ENCODE peak calls at places on chromosomes 3 and 15, in four cellular contexts. F is fibroblast of mammary gland, C is dorsolateral prefrontal cortex, L is aorta. W is an unnamed sample.
A peak's percentile ranks its signal among the peaks of the same experiment; 100 is the strongest.

GRCh38 chr3:150286390-150287147 is 121.5 kb upstream of the TSC22D2 start:
- DNase-seq in F (peak; percentile 63), C (no peak), L (no peak), W (peak; percentile 63)

GRCh38 chr15:99115300-99116215 is 10.7 kb downstream of the SYNM start:
- DNase-seq in F (no peak), C (no peak), L (peak; percentile 38), W (no peak)

GRCh38 chr3:71130516-71131384 is 452.8 kb downstream of the FOXP1 start:
- DNase-seq in F (peak; percentile 82), C (peak; percentile 66), L (peak; percentile 82), W (peak; percentile 90)

GRCh38 chr3:4351164-4351855 is 48.1 kb downstream of the SETMAR start:
- DNase-seq in F (peak; percentile 44), C (no peak), L (no peak), W (no peak)

GRCh38 chr3:70985572-70985971 is 598.0 kb downstream of the FOXP1 start:
- DNase-seq in F (no peak), C (no peak), L (no peak), W (no peak)

GRCh38 chr3:119181765-119182164 is 8.4 kb downstream of the UPK1B start:
- DNase-seq in F (no peak), C (no peak), L (no peak), W (no peak)

GRCh38 chr3:126152931-126153694 is 27.3 kb downstream of the ALDH1L1 start:
- DNase-seq in F (no peak), C (no peak), L (no peak), W (no peak)

GRCh38 chr15:39692464-39693327 is 89.9 kb downstream of the FSIP1 start:
- DNase-seq in F (no peak), C (peak; percentile 11), L (no peak), W (no peak)

GRCh38 chr3:15099364-15100098 is 583 bp upstream of the RBSN start:
- DNase-seq in F (no peak), C (peak; percentile 33), L (no peak), W (no peak)

GRCh38 chr15:88606437-88606794 is 14.7 kb upstream of the AEN start:
- DNase-seq in F (no peak), C (no peak), L (no peak), W (no peak)

GRCh38 chr3:106029941-106030619 is 161.3 kb upstream of the CBLB start:
- DNase-seq in F (peak; percentile 62), C (no peak), L (no peak), W (peak; percentile 11)

GRCh38 chr15:33559207-33559890 is 248.6 kb downstream of the RYR3 start:
- DNase-seq in F (no peak), C (no peak), L (no peak), W (no peak)

GRCh38 chr3:77323616-77324015 is 283.7 kb downstream of the ROBO2 start:
- DNase-seq in F (no peak), C (no peak), L (no peak), W (no peak)

GRCh38 chr15:33309602-33310276 is 1.0 kb upstream of the RYR3 start:
- DNase-seq in F (peak; percentile 25), C (peak; percentile 71), L (peak; percentile 52), W (no peak)

GRCh38 chr3:108060331-108060730 is 30.5 kb downstream of the CD47 start:
- DNase-seq in F (no peak), C (no peak), L (no peak), W (no peak)

GRCh38 chr15:49900836-49901235 is 218.2 kb downstream of the ATP8B4 start:
- DNase-seq in F (no peak), C (no peak), L (no peak), W (no peak)

GRCh38 chr3:179651687-179652466 is 963 bp upstream of the USP13 start:
- DNase-seq in F (no peak), C (no peak), L (no peak), W (no peak)

GRCh38 chr3:111915905-111916304 is 56.8 kb downstream of the PHLDB2 start:
- DNase-seq in F (no peak), C (no peak), L (no peak), W (peak; percentile 55)

GRCh38 chr15:70328137-70329115 is 230.7 kb upstream of the TLE3 start:
- DNase-seq in F (peak; percentile 84), C (peak; percentile 17), L (peak; percentile 84), W (peak; percentile 94)

GRCh38 chr3:52385157-52385556 is 59.7 kb downstream of the SEMA3G start:
- DNase-seq in F (peak; percentile 37), C (no peak), L (no peak), W (peak; percentile 10)

GRCh38 chr15:74781673-74782595 is at the start of gene CSK:
- DNase-seq in F (peak; percentile 53), C (peak; percentile 43), L (peak; percentile 84), W (peak; percentile 33)

GRCh38 chr15:91032919-91033803 is 10.8 kb upstream of the VPS33B start:
- DNase-seq in F (no peak), C (no peak), L (peak; percentile 56), W (no peak)

GRCh38 chr3:59540241-59540640 is 490.4 kb upstream of the CFAP20DC start:
- DNase-seq in F (no peak), C (no peak), L (no peak), W (peak; percentile 71)

GRCh38 chr15:41958002-41958420 is 14.3 kb downstream of the EHD4 start:
- DNase-seq in F (no peak), C (no peak), L (no peak), W (no peak)

GRCh38 chr3:197787412-197787811 is 3.6 kb upstream of the LRCH3 start:
- DNase-seq in F (no peak), C (no peak), L (no peak), W (no peak)

GRCh38 chr3:46196261-46196957 is 11.7 kb downstream of the CCR1 start:
- DNase-seq in F (no peak), C (no peak), L (no peak), W (no peak)

GRCh38 chr3:100893590-100893989 is 99.6 kb downstream of the ABI3BP start:
- DNase-seq in F (peak; percentile 77), C (no peak), L (peak; percentile 51), W (peak; percentile 46)

GRCh38 chr3:64518496-64518895 is 169.3 kb downstream of the ADAMTS9 start:
- DNase-seq in F (no peak), C (no peak), L (no peak), W (no peak)

GRCh38 chr15:69384626-69385025 is 29.5 kb upstream of the KIF23 start:
- DNase-seq in F (no peak), C (no peak), L (no peak), W (no peak)

GRCh38 chr15:67790610-67791319 is 34.5 kb upstream of the SKOR1 start:
- DNase-seq in F (no peak), C (no peak), L (no peak), W (no peak)

GRCh38 chr3:12194669-12195161 is 36.0 kb upstream of the TIMP4 start:
- DNase-seq in F (peak; percentile 60), C (no peak), L (no peak), W (no peak)

GRCh38 chr3:151548206-151548605 is 87.3 kb upstream of the IGSF10 start:
- DNase-seq in F (no peak), C (no peak), L (no peak), W (no peak)

GRCh38 chr3:82676356-82677026 is 915.0 kb upstream of the GBE1 start:
- DNase-seq in F (no peak), C (no peak), L (no peak), W (no peak)

GRCh38 chr15:59501531-59502113 is 63.6 kb downstream of the FAM81A start:
- DNase-seq in F (peak; percentile 72), C (no peak), L (no peak), W (peak; percentile 47)

GRCh38 chr15:40825661-40826088 is 2.8 kb downstream of the PPP1R14D start:
- DNase-seq in F (no peak), C (no peak), L (no peak), W (peak; percentile 28)

GRCh38 chr3:177358968-177359600 is 161.8 kb upstream of the TBL1XR1 start:
- DNase-seq in F (no peak), C (peak; percentile 17), L (peak; percentile 67), W (peak; percentile 50)

GRCh38 chr3:172749201-172749965 is 1.1 kb upstream of the ECT2 start:
- DNase-seq in F (peak; percentile 96), C (no peak), L (no peak), W (peak; percentile 96)

GRCh38 chr3:171846594-171846993 is 3.4 kb downstream of the TMEM212 start:
- DNase-seq in F (peak; percentile 57), C (no peak), L (no peak), W (peak; percentile 78)

DNA sequence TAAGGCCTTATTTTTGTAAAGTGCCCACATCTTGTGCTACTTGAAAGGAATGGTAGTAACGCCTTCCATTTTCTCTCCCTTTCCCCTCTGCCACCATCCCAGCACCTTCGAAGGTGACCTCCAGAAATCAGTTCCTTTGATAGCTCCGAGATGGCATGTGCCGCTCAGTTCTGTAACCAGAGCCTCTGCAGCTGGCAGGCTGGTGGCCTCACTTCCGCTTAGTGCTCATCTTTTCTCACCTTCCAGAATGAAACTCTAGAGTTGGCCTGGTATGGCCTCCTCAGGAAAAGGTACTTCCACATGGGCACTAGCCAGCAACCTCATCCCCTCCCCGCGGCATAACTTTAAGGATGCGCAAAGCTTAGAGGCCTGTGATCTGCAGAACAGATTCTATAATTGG is 38.8 kb downstream of the ETV5 start:
- DNase-seq in F (no peak), C (no peak), L (no peak), W (no peak)
- H3K4me3 ChIP-seq in F (no peak overlapping the region), C (no peak overlapping the region), L (no peak overlapping the region), W (no peak overlapping the region)

DNA sequence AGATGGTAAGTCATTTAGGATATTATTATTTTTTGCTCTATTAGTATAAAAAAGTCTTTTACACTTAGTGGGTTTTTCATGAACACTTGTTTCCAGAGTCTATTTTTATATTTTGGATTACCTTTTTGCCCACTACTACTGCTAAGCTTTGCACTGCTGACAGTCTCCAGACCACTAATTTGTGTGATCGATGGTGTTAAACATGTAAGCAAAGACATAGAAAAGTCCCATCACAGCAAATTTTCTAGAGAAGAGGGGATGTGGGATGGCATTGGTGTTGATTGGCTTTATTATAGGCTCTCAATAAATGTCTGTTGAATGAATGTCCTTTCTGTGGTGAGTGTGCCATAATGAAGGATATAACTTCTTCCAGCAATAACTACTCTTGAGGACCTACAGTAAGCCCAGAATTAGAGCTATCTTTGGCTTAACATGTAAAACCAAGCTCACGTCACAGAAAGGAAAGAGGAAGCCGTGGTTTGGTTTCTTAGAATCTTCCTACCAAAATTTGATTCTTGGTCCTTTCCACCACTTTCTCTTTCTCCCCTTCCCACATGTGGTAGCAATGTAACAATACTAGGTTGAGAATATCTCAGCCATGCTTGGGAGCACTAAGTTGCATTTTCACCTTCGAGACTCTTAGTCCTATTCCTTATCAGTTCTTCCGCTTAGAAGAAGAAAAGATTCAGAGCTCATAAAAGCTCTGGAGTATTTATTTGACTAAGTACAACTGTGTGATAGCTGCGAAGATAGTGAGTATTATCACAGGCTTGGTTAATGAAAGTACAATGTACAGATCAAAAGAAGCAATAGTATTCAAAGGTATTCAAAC is 90.6 kb upstream of the UMPS start:
- DNase-seq in F (no peak), C (no peak), L (no peak), W (no peak)
- H3K4me3 ChIP-seq in F (no peak overlapping the region), C (no peak overlapping the region), L (no peak overlapping the region), W (no peak overlapping the region)

DNA sequence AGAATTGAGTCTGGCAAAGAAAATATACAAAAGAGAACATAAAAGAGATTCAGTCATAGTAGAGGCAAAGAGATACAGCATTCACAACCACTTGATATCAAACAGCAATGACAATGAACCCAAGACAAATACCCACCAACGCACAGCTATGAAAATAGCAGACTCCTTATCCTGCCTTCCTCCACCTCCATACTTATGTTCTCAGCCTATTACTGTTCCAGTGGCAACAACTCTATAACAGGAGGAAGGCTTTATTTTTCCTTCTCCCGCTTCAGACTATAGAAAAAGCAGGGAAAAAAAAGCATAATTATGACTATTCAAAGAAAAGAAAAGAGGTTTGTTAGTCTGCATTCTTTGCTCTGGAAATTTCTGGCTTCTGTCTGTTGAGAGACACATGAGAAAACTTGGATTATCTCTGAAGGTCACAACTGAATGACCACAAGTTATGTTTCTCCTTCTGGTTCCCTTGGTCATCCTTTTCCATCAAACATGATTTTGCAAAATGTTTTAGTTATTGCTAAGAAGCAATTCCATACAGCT is 81.2 kb upstream of the PLXND1 start:
- DNase-seq in F (no peak), C (no peak), L (no peak), W (no peak)
- H3K4me3 ChIP-seq in F (no peak overlapping the region), C (peak overlapping the region; percentile 51), L (no peak overlapping the region), W (no peak overlapping the region)

GRCh38 chr3:48685603-48686511 is at the start of gene NCKIPSD:
- DNase-seq in F (peak; percentile 72), C (peak; percentile 86), L (peak; percentile 93), W (peak; percentile 82)
- H3K4me3 ChIP-seq in F (peak within 1 kb of the TSS; percentile 77), C (peak within 1 kb of the TSS; percentile 70), L (peak within 1 kb of the TSS; percentile 79), W (peak within 1 kb of the TSS; percentile 77)